ENCODE peak calls at places on chromosomes 12 and 14, in eight cellular contexts. One of them, this sample, is unnamed.

GRCh38 chr12:70049596-70050360 is 193.5 kb upstream of the CNOT2 start:
- DNase-seq in WTC11: no peak
- DNase-seq in endodermal cell: peak; percentile 56
- DNase-seq in AG04450: no peak
- DNase-seq in cardiac fibroblast: no peak
- DNase-seq in foreskin keratinocyte: peak; percentile 77
- DNase-seq in uterus: no peak
- DNase-seq in pancreas: no peak
- DNase-seq in this sample: no peak

GRCh38 chr12:94732367-94732990 is 82.1 kb upstream of the TMCC3 start:
- DNase-seq in pancreas: no peak
- DNase-seq in WTC11: no peak
- DNase-seq in cardiac fibroblast: no peak
- DNase-seq in foreskin keratinocyte: no peak
- DNase-seq in AG04450: no peak
- DNase-seq in endodermal cell: no peak
- DNase-seq in uterus: no peak
- DNase-seq in this sample: no peak

GRCh38 chr12:57229634-57230380 is at the start of gene SHMT2:
- DNase-seq in WTC11: peak; percentile 97
- DNase-seq in foreskin keratinocyte: no peak
- DNase-seq in AG04450: peak; percentile 92
- DNase-seq in cardiac fibroblast: peak; percentile 97
- DNase-seq in pancreas: peak; percentile 94
- DNase-seq in endodermal cell: peak; percentile 99
- DNase-seq in uterus: peak; percentile 94
- DNase-seq in this sample: peak; percentile 94

GRCh38 chr12:90922068-90922743 is 32.8 kb downstream of the CCER1 start:
- DNase-seq in AG04450: no peak
- DNase-seq in pancreas: no peak
- DNase-seq in endodermal cell: no peak
- DNase-seq in cardiac fibroblast: peak; percentile 75
- DNase-seq in uterus: no peak
- DNase-seq in foreskin keratinocyte: no peak
- DNase-seq in WTC11: no peak
- DNase-seq in this sample: no peak

GRCh38 chr12:121781751-121782615 is 11.5 kb downstream of the RHOF start:
- DNase-seq in pancreas: no peak
- DNase-seq in foreskin keratinocyte: no peak
- DNase-seq in endodermal cell: peak; percentile 49
- DNase-seq in cardiac fibroblast: peak; percentile 58
- DNase-seq in WTC11: no peak
- DNase-seq in AG04450: no peak
- DNase-seq in uterus: no peak
- DNase-seq in this sample: no peak

GRCh38 chr12:58026421-58026820 is 85.1 kb downstream of the ATP23 start:
- DNase-seq in foreskin keratinocyte: no peak
- DNase-seq in uterus: no peak
- DNase-seq in WTC11: no peak
- DNase-seq in AG04450: no peak
- DNase-seq in pancreas: no peak
- DNase-seq in cardiac fibroblast: no peak
- DNase-seq in endodermal cell: no peak
- DNase-seq in this sample: no peak

GRCh38 chr14:93332032-93332852 is 594 bp downstream of the BTBD7 start:
- DNase-seq in endodermal cell: peak; percentile 86
- DNase-seq in AG04450: no peak
- DNase-seq in pancreas: peak; percentile 87
- DNase-seq in uterus: peak; percentile 47
- DNase-seq in cardiac fibroblast: peak; percentile 36
- DNase-seq in WTC11: peak; percentile 71
- DNase-seq in foreskin keratinocyte: no peak
- DNase-seq in this sample: peak; percentile 52

GRCh38 chr12:12726543-12727093 is 9.4 kb downstream of the CDKN1B start:
- DNase-seq in WTC11: no peak
- DNase-seq in cardiac fibroblast: peak; percentile 92
- DNase-seq in AG04450: no peak
- DNase-seq in foreskin keratinocyte: no peak
- DNase-seq in uterus: no peak
- DNase-seq in endodermal cell: peak; percentile 43
- DNase-seq in pancreas: no peak
- DNase-seq in this sample: no peak

GRCh38 chr14:76514599-76514998 is 138.7 kb downstream of the ESRRB start:
- DNase-seq in pancreas: no peak
- DNase-seq in uterus: no peak
- DNase-seq in foreskin keratinocyte: no peak
- DNase-seq in WTC11: no peak
- DNase-seq in endodermal cell: peak; percentile 44
- DNase-seq in AG04450: no peak
- DNase-seq in cardiac fibroblast: peak; percentile 3
- DNase-seq in this sample: no peak
- TF ChIP-seq CTCF in pancreas: peak; percentile 17
- TF ChIP-seq CTCF in uterus: no peak
- TF ChIP-seq CTCF in foreskin keratinocyte: peak; percentile 69
- TF ChIP-seq CTCF in WTC11: no peak
- TF ChIP-seq CTCF in endodermal cell: peak; percentile 26
- TF ChIP-seq CTCF in AG04450: peak; percentile 32
- TF ChIP-seq CTCF in cardiac fibroblast: no peak
- TF ChIP-seq CTCF in this sample: no peak

DNA sequence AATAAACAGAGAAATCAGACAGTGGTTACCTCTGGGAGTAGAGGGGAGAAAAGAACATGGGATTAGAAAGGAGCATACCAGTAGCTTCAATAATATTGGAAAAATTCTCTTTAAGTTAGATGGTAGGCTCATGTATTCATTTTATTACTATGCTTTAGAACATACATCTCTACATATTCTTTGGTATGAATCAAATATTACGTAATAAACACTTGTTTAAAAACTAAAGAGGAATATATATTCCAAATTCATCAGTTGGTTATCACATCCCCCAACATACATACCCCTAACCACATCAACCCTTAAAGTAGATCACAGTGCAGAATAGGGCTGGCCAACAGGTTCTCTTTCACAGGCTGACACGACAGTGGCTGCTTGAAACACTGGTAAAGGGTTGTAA is 5.6 kb downstream of the RPAP3 start:
- DNase-seq in uterus: no peak
- DNase-seq in pancreas: no peak
- DNase-seq in endodermal cell: no peak
- DNase-seq in AG04450: no peak
- DNase-seq in cardiac fibroblast: no peak
- DNase-seq in WTC11: no peak
- DNase-seq in foreskin keratinocyte: no peak
- DNase-seq in this sample: no peak
- TF ChIP-seq CTCF in uterus: no peak
- TF ChIP-seq CTCF in pancreas: no peak
- TF ChIP-seq CTCF in endodermal cell: no peak
- TF ChIP-seq CTCF in AG04450: no peak
- TF ChIP-seq CTCF in cardiac fibroblast: no peak
- TF ChIP-seq CTCF in WTC11: no peak
- TF ChIP-seq CTCF in foreskin keratinocyte: no peak
- TF ChIP-seq CTCF in this sample: no peak

GRCh38 chr14:44963775-44964380 is 1.9 kb downstream of the TOGARAM1 start:
- DNase-seq in AG04450: no peak
- DNase-seq in endodermal cell: peak; percentile 62
- DNase-seq in WTC11: no peak
- DNase-seq in uterus: no peak
- DNase-seq in cardiac fibroblast: peak; percentile 12
- DNase-seq in pancreas: no peak
- DNase-seq in foreskin keratinocyte: no peak
- DNase-seq in this sample: no peak
- TF ChIP-seq CTCF in AG04450: no peak
- TF ChIP-seq CTCF in endodermal cell: no peak
- TF ChIP-seq CTCF in WTC11: no peak
- TF ChIP-seq CTCF in uterus: no peak
- TF ChIP-seq CTCF in cardiac fibroblast: no peak
- TF ChIP-seq CTCF in pancreas: no peak
- TF ChIP-seq CTCF in foreskin keratinocyte: no peak
- TF ChIP-seq CTCF in this sample: no peak

GRCh38 chr12:40325349-40325960 is 100.7 kb downstream of the LRRK2 start:
- DNase-seq in cardiac fibroblast: peak; percentile 37
- DNase-seq in pancreas: no peak
- DNase-seq in uterus: no peak
- DNase-seq in endodermal cell: peak; percentile 57
- DNase-seq in AG04450: no peak
- DNase-seq in WTC11: no peak
- DNase-seq in foreskin keratinocyte: peak; percentile 46
- DNase-seq in this sample: no peak
- TF ChIP-seq CTCF in cardiac fibroblast: peak; percentile 62
- TF ChIP-seq CTCF in pancreas: peak; percentile 11
- TF ChIP-seq CTCF in uterus: no peak
- TF ChIP-seq CTCF in endodermal cell: peak; percentile 82
- TF ChIP-seq CTCF in AG04450: peak; percentile 50
- TF ChIP-seq CTCF in WTC11: no peak
- TF ChIP-seq CTCF in foreskin keratinocyte: peak; percentile 81
- TF ChIP-seq CTCF in this sample: no peak